ENCODE peak calls at places on chromosomes 5 and 9, in six cellular contexts. Q is GM12891, P is K562, X is GM12878, G is HepG2, J is H1. U is an unnamed sample.

GRCh38 chr5:96816430-96816939 is 8.7 kb upstream of the ERAP1 start:
- DNase-seq in P (no peak), Q (no peak), J (no peak), X (peak), G (no peak), U (no peak)

GRCh38 chr9:3578786-3579185 is 53.0 kb upstream of the RFX3 start:
- DNase-seq in X (no peak), P (no peak), Q (no peak), J (no peak), G (no peak), U (no peak)

GRCh38 chr5:122078116-122078865 is at the start of gene LOX:
- DNase-seq in G (peak), X (no peak), Q (no peak), J (no peak), P (no peak), U (no peak)

GRCh38 chr9:117464941-117465616 is 50.2 kb upstream of the ASTN2 start:
- DNase-seq in Q (no peak), J (no peak), P (no peak), X (no peak), G (no peak), U (no peak)

GRCh38 chr5:3392306-3392939 is 203.2 kb upstream of the IRX1 start:
- DNase-seq in J (no peak), G (no peak), X (no peak), P (peak), Q (peak), U (no peak)

GRCh38 chr5:142292249-142292648 is 32.6 kb downstream of the SPRY4 start:
- DNase-seq in Q (no peak), X (no peak), J (no peak), P (no peak), G (peak), U (no peak)

GRCh38 chr5:54049144-54049543 is 261.2 kb downstream of the ARL15 start:
- DNase-seq in J (no peak), Q (no peak), P (no peak), X (no peak), G (no peak), U (no peak)

GRCh38 chr5:135319458-135319857 is 79.6 kb downstream of the MACROH2A1 start:
- DNase-seq in Q (no peak), G (no peak), J (no peak), X (no peak), P (no peak), U (no peak)

GRCh38 chr5:78726003-78726402 is 77.4 kb upstream of the LHFPL2 start:
- DNase-seq in Q (no peak), P (no peak), G (no peak), J (no peak), X (no peak), U (no peak)

GRCh38 chr5:57902035-57902434 is 419.4 kb upstream of the ACTBL2 start:
- DNase-seq in J (no peak), Q (no peak), G (no peak), X (no peak), P (no peak), U (no peak)

GRCh38 chr5:74109344-74109743 is 483.3 kb downstream of the ARHGEF28 start:
- DNase-seq in G (no peak), J (no peak), P (no peak), X (no peak), Q (no peak), U (no peak)

GRCh38 chr9:37239224-37239859 is 119.0 kb downstream of the ZCCHC7 start:
- DNase-seq in Q (no peak), P (no peak), G (peak), J (no peak), X (no peak), U (no peak)

GRCh38 chr5:95216136-95216955 is 68.5 kb downstream of the MCTP1 start:
- DNase-seq in J (no peak), X (no peak), G (no peak), Q (no peak), P (no peak), U (no peak)

GRCh38 chr9:125521462-125522327 is 185.3 kb downstream of the MAPKAP1 start:
- DNase-seq in J (no peak), G (peak), P (no peak), Q (no peak), X (no peak), U (no peak)

GRCh38 chr9:95947118-95947517 is 71.6 kb downstream of the ERCC6L2 start:
- DNase-seq in P (no peak), G (no peak), X (no peak), J (no peak), Q (no peak), U (no peak)

GRCh38 chr5:170534941-170535340 is 31.1 kb downstream of the KCNIP1 start:
- DNase-seq in G (no peak), X (no peak), J (no peak), P (no peak), Q (no peak), U (no peak)

GRCh38 chr9:133619791-133620190 is 10.6 kb upstream of the FAM163B start:
- DNase-seq in G (no peak), X (no peak), Q (peak), J (no peak), P (no peak), U (no peak)

GRCh38 chr5:31215236-31215635 is 21.8 kb downstream of the CDH6 start:
- DNase-seq in G (no peak), X (no peak), Q (no peak), J (no peak), P (no peak), U (no peak)

GRCh38 chr5:115838885-115839518 is 2.4 kb downstream of the ATG12 start:
- DNase-seq in Q (no peak), P (peak), J (no peak), G (peak), X (no peak), U (no peak)

GRCh38 chr9:5041390-5042115 is 56.5 kb downstream of the JAK2 start:
- DNase-seq in Q (no peak), P (no peak), G (no peak), J (no peak), X (no peak), U (no peak)

GRCh38 chr5:68057186-68057585 is 158.4 kb upstream of the PIK3R1 start:
- DNase-seq in X (no peak), J (no peak), G (no peak), P (no peak), Q (no peak), U (no peak)

GRCh38 chr9:74887041-74887980 is at the start of gene TRPM6:
- DNase-seq in P (no peak), G (peak), X (no peak), J (no peak), Q (no peak), U (peak)

GRCh38 chr9:88183798-88184495 is 45.7 kb upstream of the SPATA31C2 start:
- DNase-seq in J (no peak), G (no peak), Q (no peak), X (no peak), P (no peak), U (no peak)

GRCh38 chr5:175206651-175207050 is 237.3 kb downstream of the DRD1 start:
- DNase-seq in G (no peak), J (no peak), P (no peak), Q (no peak), X (no peak), U (no peak)

GRCh38 chr5:93577807-93578178 is 3.2 kb downstream of the NR2F1-AS1 start:
- DNase-seq in P (no peak), J (no peak), G (no peak), X (no peak), Q (no peak), U (no peak)

GRCh38 chr5:2579126-2579525 is 172.4 kb downstream of the IRX2 start:
- DNase-seq in J (no peak), P (no peak), X (no peak), G (no peak), Q (no peak), U (no peak)

DNA sequence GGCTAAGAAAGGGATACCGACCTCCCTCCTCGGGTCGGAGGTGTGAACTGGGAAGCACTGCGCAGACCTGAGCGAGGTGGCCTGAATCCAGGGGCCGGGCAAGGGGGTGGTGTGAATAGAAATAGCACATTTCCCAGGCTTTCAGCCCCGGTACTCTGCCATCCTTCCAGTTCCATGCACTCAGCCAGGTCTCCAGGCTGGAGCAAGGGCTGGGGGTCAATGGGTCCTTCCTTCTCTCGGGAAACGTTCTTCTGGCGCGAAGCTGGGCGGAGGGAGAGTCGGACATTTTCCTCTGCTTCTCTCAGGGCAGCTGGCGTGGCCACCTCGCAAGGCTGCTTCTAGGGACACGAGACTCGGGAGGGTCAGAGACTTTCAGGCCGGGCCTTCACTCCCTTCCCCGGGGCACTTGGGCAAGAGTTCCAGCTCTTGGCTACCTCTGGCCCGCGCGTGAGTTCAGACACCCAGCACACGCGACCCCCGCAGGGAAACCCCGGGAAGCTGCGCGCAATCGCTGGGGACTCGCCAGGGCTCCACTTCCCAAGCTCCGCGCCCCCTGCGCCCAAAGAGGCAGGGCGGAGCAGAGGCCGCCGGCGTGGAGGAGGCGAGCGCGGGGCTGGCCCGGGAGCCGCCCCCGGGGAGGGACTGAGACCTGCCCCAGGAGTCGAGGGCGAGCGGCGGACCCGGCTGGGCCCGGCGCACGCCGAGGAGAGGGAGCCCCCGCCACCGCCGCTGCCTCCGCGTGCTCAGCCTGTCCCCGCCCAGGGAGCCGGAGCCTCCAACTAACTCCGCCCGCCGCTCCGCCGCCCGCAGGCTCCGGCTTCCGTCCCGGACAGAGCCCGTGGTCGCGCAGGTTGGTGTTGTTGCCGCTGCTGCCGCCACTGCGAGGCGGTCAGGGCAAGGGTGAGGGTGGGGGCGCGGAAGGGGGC is at the start of gene PAM:
- DNase-seq in Q (peak), X (no peak), J (no peak), G (peak), P (peak), U (peak)
- TF ChIP-seq POLR2A in Q (peak), X (peak), J (peak), G (peak), P (no peak), U (peak)

GRCh38 chr5:1406681-1407640 is 38.3 kb downstream of the SLC6A3 start:
- DNase-seq in X (no peak), G (no peak), P (no peak), J (no peak), Q (no peak), U (no peak)

GRCh38 chr5:1412163-1412562 is 33.1 kb downstream of the SLC6A3 start:
- DNase-seq in X (no peak), G (no peak), J (no peak), P (no peak), Q (no peak), U (no peak)

GRCh38 chr5:1411099-1411498 is 34.1 kb downstream of the SLC6A3 start:
- DNase-seq in G (no peak), Q (no peak), X (no peak), P (no peak), J (no peak), U (no peak)

GRCh38 chr5:1410156-1411014 is 34.9 kb downstream of the SLC6A3 start:
- DNase-seq in P (no peak), Q (no peak), J (no peak), G (no peak), X (no peak), U (no peak)

GRCh38 chr5:1409386-1410110 is 35.7 kb downstream of the SLC6A3 start:
- DNase-seq in Q (peak), X (no peak), P (peak), J (no peak), G (no peak), U (no peak)
- TF ChIP-seq TAF1 in Q (no peak), X (no peak), P (no peak), J (no peak), G (no peak), U (no peak)

GRCh38 chr9:34437006-34437925 is 21.1 kb downstream of the FAM219A start:
- DNase-seq in J (peak), P (peak), X (peak), G (peak), Q (peak), U (peak)
- TF ChIP-seq POLR2A in J (no peak), P (no peak), X (no peak), G (no peak), Q (no peak), U (no peak)

DNA sequence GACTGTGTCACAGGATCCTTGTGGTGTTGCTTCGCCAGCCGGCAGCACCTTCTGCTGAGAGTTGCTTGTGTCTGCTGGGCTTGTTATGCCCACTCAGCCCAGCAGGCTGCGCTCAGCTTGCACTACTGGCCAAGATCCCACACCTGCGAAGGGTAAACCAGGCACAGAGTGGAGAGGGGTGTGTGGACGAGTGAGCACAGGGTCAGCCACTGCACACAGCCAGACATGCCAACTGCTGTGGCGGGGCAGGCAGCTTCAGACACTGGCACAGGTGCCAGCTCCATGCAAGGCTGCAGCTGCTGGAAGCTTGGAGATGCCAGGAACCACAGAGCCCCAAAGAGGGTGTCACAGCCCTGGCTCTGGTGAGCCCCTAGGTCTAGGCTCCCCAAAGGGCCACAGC is 273.6 kb downstream of the CETN3 start:
- DNase-seq in P (peak), G (peak), J (peak), X (no peak), Q (no peak), U (no peak)
- TF ChIP-seq TAF1 in P (no peak), G (no peak), J (no peak), X (no peak), Q (no peak), U (no peak)

GRCh38 chr5:172933238-172933637 is 26.0 kb upstream of the RPL26L1 start:
- DNase-seq in Q (no peak), G (no peak), P (no peak), X (no peak), J (no peak), U (no peak)

GRCh38 chr5:172931001-172931536 is 28.2 kb upstream of the RPL26L1 start:
- DNase-seq in P (no peak), G (no peak), J (no peak), X (no peak), Q (no peak), U (no peak)

GRCh38 chr5:172935096-172935495 is 24.1 kb upstream of the RPL26L1 start:
- DNase-seq in Q (no peak), J (no peak), G (no peak), X (no peak), P (no peak), U (no peak)

GRCh38 chr5:172929371-172929838 is 29.8 kb upstream of the RPL26L1 start:
- DNase-seq in J (no peak), G (no peak), P (no peak), Q (no peak), X (no peak), U (no peak)

DNA sequence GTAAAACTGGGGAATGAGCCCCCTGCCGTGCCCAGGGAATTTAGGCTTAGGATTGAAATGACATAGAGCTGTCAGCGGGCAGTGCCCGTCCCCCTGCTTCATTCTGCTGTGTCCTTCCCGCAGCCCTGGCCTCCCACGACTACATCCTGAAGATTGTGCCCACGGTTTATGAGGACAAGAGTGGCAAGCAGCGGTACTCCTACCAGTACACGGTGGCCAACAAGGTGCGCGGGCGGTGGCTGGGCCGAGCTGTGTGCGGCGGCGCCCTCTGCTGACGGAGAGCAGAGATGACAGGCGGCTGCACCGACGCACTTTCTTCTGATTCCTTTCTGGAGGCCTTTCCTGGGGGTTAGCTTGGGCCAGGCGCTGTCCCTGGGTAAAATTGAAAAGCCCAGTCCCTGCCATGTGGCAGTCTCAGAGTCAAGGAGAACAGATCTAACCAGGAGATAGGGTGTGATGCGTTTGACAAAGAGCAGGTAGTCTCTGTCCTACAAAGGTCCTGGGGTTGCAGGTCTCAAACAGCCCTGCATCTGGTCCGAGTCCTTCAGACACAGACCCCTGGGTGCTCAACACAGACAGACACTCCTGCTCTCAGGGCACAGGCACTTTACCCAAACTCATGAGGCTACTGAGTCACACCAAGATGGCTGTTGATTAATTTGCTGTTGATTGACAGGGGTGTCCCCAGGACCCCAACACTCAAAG is 26.8 kb upstream of the RPL26L1 start:
- DNase-seq in J (no peak), G (peak), P (peak), Q (peak), X (no peak), U (peak)
- TF ChIP-seq POLR2A in J (no peak), G (no peak), P (no peak), Q (no peak), X (no peak), U (no peak)

GRCh38 chr9:18788256-18788655 is 244.8 kb downstream of the SAXO1 start:
- DNase-seq in P (no peak), J (no peak), Q (no peak), G (no peak), X (no peak), U (no peak)

GRCh38 chr9:18786936-18787658 is 245.9 kb downstream of the SAXO1 start:
- DNase-seq in P (no peak), J (no peak), Q (no peak), G (no peak), X (no peak), U (no peak)

GRCh38 chr9:18793122-18793521 is 239.9 kb downstream of the SAXO1 start:
- DNase-seq in P (no peak), J (no peak), G (no peak), X (no peak), Q (no peak), U (no peak)

GRCh38 chr9:18786196-18786595 is 246.8 kb downstream of the SAXO1 start:
- DNase-seq in J (no peak), G (no peak), P (no peak), Q (no peak), X (no peak), U (no peak)

DNA sequence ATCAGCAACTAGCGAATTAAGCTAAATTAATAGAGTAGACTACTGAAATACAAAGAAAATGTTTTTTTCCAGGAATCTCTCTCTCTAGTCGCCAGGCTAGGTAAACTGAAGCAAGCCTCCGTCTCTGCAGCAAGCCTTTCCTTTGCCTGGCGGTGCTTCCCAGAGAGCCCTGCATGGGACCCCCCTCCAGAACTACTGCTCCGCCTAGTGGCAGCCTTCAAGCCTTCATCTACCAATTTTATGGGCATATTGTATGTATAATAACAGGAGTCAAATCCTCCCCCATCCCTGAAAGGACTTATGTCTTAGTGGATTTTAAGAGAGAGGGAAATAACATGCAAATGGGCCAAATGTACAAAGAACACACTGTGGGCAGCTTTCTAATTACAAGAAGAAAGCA is 241.9 kb downstream of the SAXO1 start:
- DNase-seq in J (peak), X (no peak), P (peak), Q (no peak), G (peak), U (no peak)
- TF ChIP-seq TAF1 in J (no peak), X (no peak), P (no peak), Q (no peak), G (no peak), U (no peak)

DNA sequence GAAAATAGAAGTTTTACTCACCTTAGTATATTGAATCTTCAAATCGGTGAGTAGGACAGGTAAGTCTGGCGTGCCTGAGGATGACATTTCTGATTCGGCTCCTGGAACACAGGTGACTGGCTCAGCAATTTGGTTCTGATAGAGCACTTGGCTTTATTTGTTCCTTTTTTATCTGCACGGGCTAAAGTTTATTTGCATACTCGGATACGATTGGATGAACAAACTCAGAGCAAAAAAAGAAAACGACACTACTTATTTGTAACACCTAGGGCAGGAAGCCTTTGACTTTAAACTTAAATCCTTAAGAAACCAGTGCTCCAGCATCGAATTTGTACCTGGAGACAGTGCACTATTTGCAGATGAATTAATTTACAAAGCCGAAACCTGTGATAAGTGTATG is at the start of gene ALDH1A1:
- DNase-seq in G (peak), Q (no peak), P (no peak), X (no peak), J (no peak), U (no peak)
- TF ChIP-seq POLR2A in G (peak), Q (no peak), P (no peak), X (no peak), J (no peak), U (no peak)

GRCh38 chr5:113606298-113607134 is 93.0 kb downstream of the YTHDC2 start:
- DNase-seq in P (peak), G (peak), X (peak), Q (no peak), J (peak), U (peak)
- TF ChIP-seq TAF1 in P (no peak), G (no peak), X (no peak), Q (no peak), J (no peak), U (no peak)